ENCODE peak calls at places on chromosome 9, in six cellular contexts. J is Calu3, R is cardiac fibroblast, I is fibroblast of pulmonary artery, N is adrenal gland, F is uterus. Q is an unnamed sample.

GRCh38 chr9:134011401-134011800 is 13.9 kb upstream of the BRD3OS start:
- DNase-seq in R (no peak), J (no peak), I (no peak), N (no peak), F (no peak), Q (no peak)

GRCh38 chr9:135715056-135715595 is 13.1 kb downstream of the KCNT1 start:
- DNase-seq in F (no peak), N (no peak), R (no peak), I (no peak), J (no peak), Q (no peak)

GRCh38 chr9:78811562-78812276 is 514.8 kb downstream of the PSAT1 start:
- DNase-seq in F (no peak), N (no peak), R (no peak), I (peak), J (no peak), Q (peak)

GRCh38 chr9:32378496-32378895 is 5.9 kb upstream of the ACO1 start:
- DNase-seq in F (no peak), I (peak), R (peak), N (peak), J (peak), Q (peak)

GRCh38 chr9:69455311-69455710 is 130.3 kb downstream of the ENTREP1 start:
- DNase-seq in N (no peak), I (no peak), J (no peak), R (no peak), F (no peak), Q (no peak)

GRCh38 chr9:129867138-129868032 is 32.1 kb downstream of the USP20 start:
- DNase-seq in N (no peak), F (no peak), R (no peak), J (no peak), I (no peak), Q (no peak)

GRCh38 chr9:84493284-84493947 is 152.9 kb upstream of the SLC28A3 start:
- DNase-seq in J (no peak), N (no peak), R (no peak), F (no peak), I (no peak), Q (no peak)

GRCh38 chr9:122261469-122261881 is 3.2 kb downstream of the RBM18 start:
- DNase-seq in J (peak), R (peak), N (peak), F (peak), I (peak), Q (peak)

GRCh38 chr9:37953775-37954437 is 50.0 kb upstream of the SLC25A51 start:
- DNase-seq in R (peak), F (peak), N (peak), J (peak), I (peak), Q (peak)

GRCh38 chr9:136762915-136763648 is 1.2 kb downstream of the LCN15 start:
- DNase-seq in I (peak), J (no peak), F (peak), N (peak), R (peak), Q (no peak)

GRCh38 chr9:5326893-5327548 is 12.7 kb downstream of the RLN1 start:
- DNase-seq in R (no peak), I (peak), F (no peak), J (no peak), N (no peak), Q (no peak)

GRCh38 chr9:21996438-21996837 is 1.8 kb downstream of the CDKN2B-AS1 start:
- DNase-seq in N (no peak), J (peak), I (no peak), R (no peak), F (no peak), Q (no peak)

GRCh38 chr9:106892632-106893031 is 29.7 kb downstream of the ZNF462 start:
- DNase-seq in J (peak), I (peak), F (peak), N (peak), R (peak), Q (peak)

GRCh38 chr9:83296123-83296522 is 233.2 kb upstream of the RASEF start:
- DNase-seq in I (no peak), N (no peak), J (no peak), F (no peak), R (no peak), Q (no peak)

GRCh38 chr9:114272739-114273431 is 50.0 kb upstream of the ORM1 start:
- DNase-seq in F (no peak), N (no peak), I (no peak), J (no peak), R (no peak), Q (no peak)

GRCh38 chr9:129885018-129885669 is 49.9 kb downstream of the USP20 start:
- DNase-seq in J (peak), R (no peak), N (peak), I (no peak), F (peak), Q (no peak)

GRCh38 chr9:98532147-98532546 is 176.6 kb downstream of the GABBR2 start:
- DNase-seq in N (no peak), R (no peak), I (no peak), F (no peak), J (no peak), Q (no peak)

GRCh38 chr9:21813575-21814473 is 11.4 kb downstream of the MTAP start:
- DNase-seq in I (peak), R (peak), J (peak), F (peak), N (peak), Q (peak)

GRCh38 chr9:84230355-84231136 is 110.0 kb downstream of the SLC28A3 start:
- DNase-seq in J (no peak), R (peak), I (peak), F (no peak), N (no peak), Q (peak)

GRCh38 chr9:36301227-36301626 is 43.0 kb upstream of the GNE start:
- DNase-seq in R (no peak), I (no peak), J (no peak), F (no peak), N (no peak), Q (no peak)

GRCh38 chr9:38160613-38161215 is 91.7 kb upstream of the SHB start:
- DNase-seq in F (peak), J (peak), N (peak), I (peak), R (peak), Q (peak)

GRCh38 chr9:4811824-4812223 is 19.1 kb downstream of the RCL1 start:
- DNase-seq in J (no peak), I (no peak), N (no peak), R (no peak), F (no peak), Q (no peak)

GRCh38 chr9:94865599-94866456 is 139.3 kb downstream of the AOPEP start:
- DNase-seq in N (no peak), I (no peak), R (no peak), J (no peak), F (peak), Q (no peak)

GRCh38 chr9:100505564-100506159 is 32.7 kb downstream of the TMEFF1 start:
- DNase-seq in J (peak), N (peak), I (peak), R (peak), F (no peak), Q (peak)

GRCh38 chr9:101527066-101527465 is 6.6 kb upstream of the RNF20 start:
- DNase-seq in N (no peak), F (no peak), R (no peak), I (no peak), J (no peak), Q (no peak)

GRCh38 chr9:2291980-2292704 is 277.0 kb downstream of the SMARCA2 start:
- DNase-seq in J (peak), N (peak), I (peak), F (no peak), R (peak), Q (no peak)

GRCh38 chr9:96885424-96885823 is 31.1 kb upstream of the ZNF782 start:
- DNase-seq in R (no peak), J (no peak), I (no peak), F (no peak), N (no peak), Q (no peak)

GRCh38 chr9:117763314-117763713 is 59.1 kb downstream of the TLR4 start:
- DNase-seq in I (peak), N (no peak), R (no peak), J (no peak), F (no peak), Q (peak)

GRCh38 chr9:136140966-136141365 is 22.3 kb upstream of the TMEM250 start:
- DNase-seq in I (peak), J (no peak), F (peak), R (peak), N (no peak), Q (no peak)

GRCh38 chr9:108622467-108622866 is 233.3 kb downstream of the ACTL7B start:
- DNase-seq in J (no peak), I (peak), R (peak), N (no peak), F (no peak), Q (peak)

GRCh38 chr9:137496601-137497375 is 37.7 kb upstream of the NSMF start:
- DNase-seq in I (no peak), F (no peak), N (no peak), J (no peak), R (no peak), Q (no peak)

GRCh38 chr9:28105001-28105400 is 531.7 kb upstream of the C9orf72 start:
- DNase-seq in N (no peak), R (no peak), J (no peak), F (no peak), I (no peak), Q (no peak)

GRCh38 chr9:19488721-19489120 is 79.9 kb downstream of the ACER2 start:
- DNase-seq in N (no peak), R (no peak), I (no peak), J (no peak), F (no peak), Q (no peak)

GRCh38 chr9:127360829-127361228 is 36.1 kb upstream of the SLC2A8 start:
- DNase-seq in I (peak), F (peak), J (no peak), R (peak), N (no peak), Q (no peak)
- TF ChIP-seq CTCF in I (peak), F (peak), J (no peak), R (no peak), N (peak), Q (no peak)

DNA sequence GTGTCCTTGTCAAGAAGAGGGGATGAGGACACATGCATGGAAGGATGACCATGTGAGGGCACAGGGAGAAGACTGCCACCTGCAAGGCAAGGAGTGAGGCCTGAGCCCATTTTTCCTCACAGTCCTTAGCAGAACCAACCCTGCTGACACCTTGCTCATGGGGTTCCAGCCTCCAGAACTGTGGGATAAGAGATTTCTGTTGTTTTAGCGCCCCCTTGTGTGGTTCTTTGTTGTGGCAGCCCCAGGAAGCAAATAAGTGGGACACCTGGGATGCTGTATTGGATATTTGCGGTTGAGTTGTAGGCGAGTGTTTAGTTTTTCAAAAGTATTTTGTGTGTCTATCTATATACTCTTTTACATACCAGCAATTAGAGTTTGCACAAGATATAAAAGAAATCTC is 206.4 kb downstream of the NXNL2 start:
- DNase-seq in R (no peak), F (no peak), N (no peak), I (peak), J (no peak), Q (no peak)
- TF ChIP-seq CTCF in R (peak), F (no peak), N (no peak), I (peak), J (no peak), Q (peak)

DNA sequence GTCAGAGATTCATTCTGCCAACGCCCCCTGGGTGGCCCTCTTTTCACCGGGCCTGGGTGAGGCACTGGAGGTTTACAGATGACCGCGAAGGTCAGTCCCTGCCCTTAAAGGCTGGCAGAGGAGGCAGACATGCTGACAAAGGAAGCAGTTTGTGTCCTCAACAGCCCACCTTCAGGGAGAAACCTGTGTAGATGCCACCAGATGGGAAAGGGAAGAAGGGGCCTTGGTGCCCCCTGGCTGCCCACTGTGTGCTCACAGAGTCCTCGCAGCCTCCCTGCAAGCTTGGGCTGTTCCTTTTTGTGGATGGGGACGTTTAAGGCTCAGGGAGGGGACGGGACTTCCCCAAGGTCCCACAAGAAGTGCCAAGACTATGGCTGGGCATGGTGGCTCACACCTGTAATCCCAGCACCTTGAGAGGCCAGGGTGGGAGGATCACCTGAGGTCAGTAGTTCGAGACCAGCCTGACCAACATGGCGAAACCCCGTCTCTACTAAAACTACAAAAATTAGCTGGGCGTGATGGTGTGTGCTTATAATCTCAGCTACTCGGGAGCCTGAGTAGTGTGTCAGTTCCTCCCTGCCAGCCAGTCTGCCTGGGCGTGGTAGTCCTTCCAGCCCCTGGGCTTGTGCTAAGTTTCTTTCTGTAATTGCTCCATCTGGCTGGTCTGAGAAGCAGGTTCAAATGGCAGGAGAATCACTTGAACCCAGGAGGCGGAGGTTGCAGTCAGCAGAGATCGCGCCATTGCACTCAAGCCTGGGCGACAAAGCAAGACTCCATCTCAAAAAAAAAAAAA is 36.2 kb downstream of the NEK6 start:
- DNase-seq in N (no peak), F (no peak), I (no peak), J (no peak), R (peak), Q (no peak)
- TF ChIP-seq CTCF in N (no peak), F (no peak), I (peak), J (no peak), R (peak), Q (peak)

GRCh38 chr9:26856413-26857032 is 36.1 kb downstream of the CAAP1 start:
- DNase-seq in N (no peak), J (peak), F (no peak), R (peak), I (peak), Q (peak)
- TF ChIP-seq CTCF in N (peak), J (peak), F (peak), R (peak), I (peak), Q (peak)

DNA sequence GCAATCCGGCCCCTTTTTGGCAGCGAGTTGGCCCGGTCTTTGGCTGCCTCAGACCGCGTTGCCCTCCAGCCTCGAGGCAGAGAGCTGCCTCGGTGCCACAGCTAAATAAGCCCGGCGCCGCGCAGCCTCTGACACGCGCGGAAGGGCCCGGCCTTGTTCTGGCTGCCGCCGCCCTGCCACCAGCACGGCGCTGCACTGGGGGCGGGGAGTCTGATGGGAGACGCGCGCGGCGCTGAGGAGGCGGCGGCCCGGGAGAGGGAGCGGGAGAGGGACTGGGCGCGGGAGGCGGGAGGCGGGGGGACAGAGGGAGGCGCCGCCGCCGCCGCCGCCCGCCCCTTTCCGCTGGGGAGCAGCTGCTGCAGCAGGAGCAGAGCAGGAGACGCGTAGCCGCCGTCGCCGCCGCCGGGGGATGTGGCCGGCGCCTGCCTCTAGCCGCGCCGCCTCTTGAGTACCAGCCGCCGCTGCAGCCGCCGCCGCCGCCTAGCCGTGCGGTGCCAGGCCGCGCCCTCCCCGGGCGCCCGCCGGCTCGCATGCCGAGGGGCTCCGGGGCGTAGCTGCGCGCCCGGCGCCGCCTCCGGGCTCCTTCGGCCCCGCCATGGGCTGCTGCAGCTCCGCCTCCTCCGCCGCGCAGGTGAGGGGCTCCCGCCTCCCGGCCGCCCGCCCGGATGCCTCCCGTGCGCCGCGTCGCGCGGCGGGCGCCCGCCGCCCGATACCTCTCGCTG is at the start of gene SLC44A1:
- DNase-seq in R (peak), J (peak), I (peak), N (peak), F (peak), Q (peak)
- TF ChIP-seq CTCF in R (no peak), J (no peak), I (no peak), N (no peak), F (no peak), Q (peak)

GRCh38 chr9:20526500-20527319 is 95.6 kb downstream of the MLLT3 start:
- DNase-seq in I (peak), R (peak), F (no peak), J (no peak), N (no peak), Q (peak)
- TF ChIP-seq CTCF in I (peak), R (peak), F (no peak), J (no peak), N (no peak), Q (peak)

GRCh38 chr9:131018621-131019020 is 9.6 kb downstream of the LAMC3 start:
- DNase-seq in F (no peak), N (no peak), J (peak), R (no peak), I (no peak), Q (no peak)
- TF ChIP-seq CTCF in F (no peak), N (no peak), J (peak), R (peak), I (peak), Q (peak)

DNA sequence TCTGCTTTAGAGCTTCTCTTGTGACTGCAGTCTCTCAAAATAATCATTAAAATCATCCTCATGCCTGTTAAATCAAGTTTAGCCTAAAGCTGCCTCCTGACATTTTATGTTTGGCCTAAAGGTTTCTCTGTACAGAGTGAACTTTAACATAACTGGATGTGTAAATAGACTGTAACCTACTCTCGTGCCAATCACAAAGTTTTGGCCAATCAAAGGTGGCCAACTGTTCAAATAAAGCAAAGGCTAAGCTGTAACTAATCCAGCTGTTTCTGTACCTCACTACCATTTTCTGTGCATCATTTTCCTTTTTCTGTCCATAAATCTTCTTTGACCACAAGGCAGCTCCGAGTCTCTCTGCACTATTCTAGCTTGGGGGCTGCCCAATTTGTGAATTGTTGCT is 86.2 kb downstream of the GCNT1 start:
- DNase-seq in J (no peak), N (no peak), R (no peak), F (no peak), I (no peak), Q (no peak)
- TF ChIP-seq CTCF in J (no peak), N (no peak), R (no peak), F (no peak), I (no peak), Q (no peak)